ENCODE peak calls at places on chromosomes 5 and 9, in six cellular contexts. E is HCT116, I is GM23338, P is GM23248, Q is PC-3, C is PC-9. V is an unnamed sample. For H3K4me1, the result is how much of the 10 kb centered on the place peaks cover.

GRCh38 chr5:59491944-59492343 is 401.6 kb downstream of the PDE4D start:
- DNase-seq in E (no peak), I (peak), P (no peak), Q (no peak), C (no peak), V (no peak)

GRCh38 chr9:128946945-128947422 is 419 bp downstream of the DOLK start:
- DNase-seq in E (no peak), I (peak), P (peak), Q (peak), C (no peak), V (peak)

GRCh38 chr9:4689687-4690104 is 10.3 kb downstream of the CDC37L1 start:
- DNase-seq in E (no peak), I (no peak), P (peak), Q (no peak), C (peak), V (peak)

GRCh38 chr5:126098330-126099017 is 324.7 kb upstream of the GRAMD2B start:
- DNase-seq in E (no peak), I (no peak), P (peak), Q (no peak), C (no peak), V (peak)

GRCh38 chr9:106878943-106879916 is 16.3 kb downstream of the ZNF462 start:
- DNase-seq in E (no peak), I (peak), P (peak), Q (peak), C (no peak), V (peak)

GRCh38 chr5:108728566-108729305 is 19.0 kb upstream of the FER start:
- DNase-seq in E (no peak), I (peak), P (no peak), Q (no peak), C (no peak), V (peak)

GRCh38 chr5:93162201-93162654 is 418.8 kb downstream of the NR2F1-AS1 start:
- DNase-seq in E (peak), I (no peak), P (peak), Q (peak), C (peak), V (peak)

GRCh38 chr5:81971694-81972495 is at the start of gene ATG10:
- DNase-seq in E (peak), I (peak), P (peak), Q (peak), C (peak), V (peak)

GRCh38 chr9:90964101-90965020 is 162.7 kb downstream of the SYK start:
- DNase-seq in E (peak), I (peak), P (no peak), Q (no peak), C (no peak), V (no peak)

GRCh38 chr9:71895122-71895521 is 15.9 kb downstream of the ABHD17B start:
- DNase-seq in E (no peak), I (no peak), P (peak), Q (no peak), C (no peak), V (peak)

GRCh38 chr9:112421771-112422222 is 41.9 kb downstream of the HSDL2 start:
- DNase-seq in E (no peak), I (no peak), P (peak), Q (no peak), C (no peak), V (peak)

GRCh38 chr5:126801992-126802294 is 25.0 kb downstream of the LMNB1 start:
- DNase-seq in E (no peak), I (no peak), P (peak), Q (peak), C (no peak), V (peak)

GRCh38 chr5:154405078-154405792 is 40.6 kb upstream of the SAP30L start:
- DNase-seq in E (peak), I (peak), P (peak), Q (peak), C (no peak), V (peak)

GRCh38 chr9:36141288-36141687 is 4.8 kb downstream of the GLIPR2 start:
- DNase-seq in E (no peak), I (peak), P (peak), Q (peak), C (peak), V (no peak)

GRCh38 chr5:145938699-145939531 is 2.5 kb downstream of the SH3RF2 start:
- DNase-seq in E (no peak), I (no peak), P (no peak), Q (no peak), C (no peak), V (no peak)

DNA sequence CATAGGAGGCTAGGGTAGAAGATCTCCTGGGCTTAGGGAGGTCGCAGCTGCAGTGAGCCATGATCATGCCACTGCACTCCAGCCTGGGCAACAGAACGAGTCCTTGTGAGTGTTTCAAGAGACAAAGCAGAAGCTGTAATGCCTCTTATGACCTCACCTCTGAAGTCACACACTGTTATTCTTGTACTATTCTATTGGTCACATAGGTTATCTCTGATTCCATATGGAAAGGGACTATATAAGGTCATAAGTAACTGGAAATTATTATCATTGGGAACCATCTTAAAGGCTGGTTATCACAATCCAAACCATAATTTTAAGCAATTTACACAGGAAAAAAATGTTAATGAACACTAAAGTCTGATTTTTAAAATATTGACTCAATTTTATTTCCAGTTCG is 17.9 kb upstream of the AFF4 start:
- DNase-seq in E (no peak), I (no peak), P (no peak), Q (no peak), C (no peak), V (no peak)
- H3K4me1 ChIP-seq in E (under half), I (under half), P (under half), Q (under half), C (under half), V (under half)

DNA sequence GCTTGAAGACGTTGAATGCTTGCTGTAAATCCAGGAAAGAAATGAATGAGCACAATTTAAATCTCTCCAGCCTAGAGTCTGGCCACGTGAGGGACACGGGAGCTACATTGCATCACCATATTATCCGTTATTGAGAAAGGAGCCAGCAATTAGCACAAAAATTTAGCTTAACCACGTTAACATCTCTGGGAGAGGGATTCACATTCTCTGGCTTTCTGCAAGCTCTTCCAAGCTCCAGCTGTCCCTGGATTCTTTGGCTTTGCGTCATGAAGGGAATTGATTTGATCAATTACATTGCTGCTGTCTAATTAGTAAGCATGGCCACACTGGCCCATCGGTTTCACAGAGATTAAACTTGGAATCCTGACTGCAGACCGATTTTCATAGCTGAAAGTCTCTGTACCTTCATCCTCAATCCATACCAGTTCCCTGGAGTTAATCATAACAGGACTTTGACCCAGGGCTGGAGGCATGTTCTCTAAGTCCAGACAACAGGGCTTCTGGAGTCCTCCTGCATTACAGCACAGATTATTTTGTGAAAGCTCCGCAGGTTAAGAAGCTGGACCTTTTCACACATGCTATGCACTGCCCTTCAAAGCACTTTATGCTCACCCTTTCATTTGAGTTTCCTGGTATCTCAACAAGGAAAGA is 31.6 kb downstream of the ADRA1B start:
- DNase-seq in E (no peak), I (no peak), P (peak), Q (no peak), C (no peak), V (peak)
- TF ChIP-seq EZH2 in E (no peak), I (no peak), P (no peak), Q (no peak), C (no peak), V (no peak)

GRCh38 chr5:149283611-149284480 is 12.2 kb downstream of the AFAP1L1 start:
- DNase-seq in E (no peak), I (no peak), P (peak), Q (no peak), C (no peak), V (no peak)

GRCh38 chr5:149284501-149284900 is 12.8 kb downstream of the AFAP1L1 start:
- DNase-seq in E (no peak), I (no peak), P (peak), Q (no peak), C (no peak), V (no peak)

GRCh38 chr5:149285153-149285552 is 13.5 kb downstream of the AFAP1L1 start:
- DNase-seq in E (no peak), I (no peak), P (no peak), Q (peak), C (no peak), V (no peak)

GRCh38 chr5:149289307-149289706 is 17.6 kb downstream of the AFAP1L1 start:
- DNase-seq in E (no peak), I (no peak), P (no peak), Q (no peak), C (no peak), V (peak)

GRCh38 chr5:149288437-149288836 is 16.8 kb downstream of the AFAP1L1 start:
- DNase-seq in E (no peak), I (no peak), P (no peak), Q (no peak), C (no peak), V (no peak)
- H3K27ac ChIP-seq in E (no peak), I (no peak), P (no peak), Q (no peak), C (no peak), V (no peak)

GRCh38 chr9:92739346-92740014 is 25.2 kb downstream of the BICD2 start:
- DNase-seq in E (no peak), I (no peak), P (no peak), Q (no peak), C (no peak), V (no peak)

GRCh38 chr9:92735907-92736600 is 28.6 kb downstream of the BICD2 start:
- DNase-seq in E (no peak), I (no peak), P (no peak), Q (no peak), C (no peak), V (no peak)

GRCh38 chr9:92738661-92739081 is 26.0 kb downstream of the BICD2 start:
- DNase-seq in E (no peak), I (no peak), P (peak), Q (no peak), C (no peak), V (no peak)

GRCh38 chr9:92736816-92737606 is 27.6 kb downstream of the BICD2 start:
- DNase-seq in E (no peak), I (no peak), P (no peak), Q (no peak), C (no peak), V (no peak)

GRCh38 chr9:92737611-92738299 is 26.9 kb downstream of the BICD2 start:
- DNase-seq in E (no peak), I (no peak), P (no peak), Q (no peak), C (no peak), V (no peak)
- H3K4me1 ChIP-seq in E (under half), I (under half), P (under half), Q (under half), C (under half), V (under half)

DNA sequence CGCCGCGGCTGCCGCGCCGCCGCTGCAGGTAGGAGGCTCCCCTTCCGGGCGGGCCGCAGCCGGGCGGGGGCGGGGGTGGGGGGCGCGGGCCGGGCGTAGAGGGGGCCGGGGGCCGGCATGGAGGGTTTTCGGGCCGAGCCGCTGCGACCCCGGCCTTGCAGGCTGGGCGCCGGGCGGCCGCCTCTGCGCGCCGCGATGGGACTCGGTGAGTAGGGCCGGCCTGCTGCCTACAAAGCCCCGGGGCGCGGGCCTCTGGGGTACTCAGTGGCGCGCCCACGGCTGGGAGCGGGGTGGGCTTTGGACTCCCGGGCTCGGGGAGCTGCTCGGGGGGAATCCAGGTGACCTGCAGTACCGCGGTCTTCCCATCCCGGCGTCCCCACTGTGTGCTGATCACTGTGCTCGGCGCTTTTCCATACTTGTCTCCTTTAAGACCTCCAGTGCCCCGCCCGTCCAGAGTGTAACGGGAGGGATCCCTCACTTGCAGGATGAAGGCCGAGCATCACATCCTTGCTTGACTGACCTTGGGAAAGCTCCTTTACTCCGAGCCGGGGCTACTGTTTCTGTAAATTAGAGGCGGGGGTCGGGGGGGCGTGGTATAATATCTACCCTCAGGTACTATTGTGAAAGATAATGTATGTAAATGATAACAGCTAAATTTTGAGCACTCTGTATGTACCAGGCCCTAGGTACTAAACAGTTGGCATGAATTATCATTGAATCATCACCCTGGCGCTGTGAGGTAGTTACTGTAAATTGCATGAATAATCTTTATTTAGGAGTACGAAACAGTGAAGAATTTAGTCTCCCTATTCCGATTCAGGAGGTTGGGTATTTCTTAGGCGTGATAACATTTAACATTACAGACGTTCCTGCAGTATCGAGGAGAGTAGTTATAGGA is 672 bp downstream of the MSANTD3 start:
- DNase-seq in E (peak), I (peak), P (peak), Q (peak), C (peak), V (peak)
- TF ChIP-seq EZH2 in E (no peak), I (no peak), P (no peak), Q (no peak), C (no peak), V (no peak)

GRCh38 chr9:127090341-127090985 is 32.0 kb downstream of the ANGPTL2 start:
- DNase-seq in E (no peak), I (no peak), P (no peak), Q (no peak), C (no peak), V (no peak)
- H3K27ac ChIP-seq in E (no peak), I (no peak), P (no peak), Q (no peak), C (no peak), V (no peak)

DNA sequence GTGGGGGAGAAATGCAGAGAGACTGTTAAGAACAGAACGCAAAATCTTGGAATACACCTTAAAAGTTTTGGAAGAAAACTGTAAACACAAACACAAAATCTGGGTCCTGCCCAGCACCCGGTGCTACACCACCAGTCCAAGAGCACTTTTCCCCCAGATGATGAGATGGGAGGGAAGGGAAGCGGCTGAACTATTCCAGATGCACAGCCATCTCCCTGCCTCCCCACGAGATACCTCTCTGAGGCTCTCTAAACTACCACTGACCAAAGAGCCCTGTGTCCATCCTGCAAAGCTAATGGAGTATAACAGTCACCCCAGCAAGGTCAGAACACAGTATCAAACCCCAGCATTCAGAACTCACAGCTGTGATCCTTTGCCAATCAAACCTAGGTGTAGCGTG is 8.0 kb downstream of the SPARC start:
- DNase-seq in E (no peak), I (no peak), P (peak), Q (no peak), C (no peak), V (no peak)
- H3K4me1 ChIP-seq in E (under half), I (under half), P (half or more), Q (under half), C (under half), V (half or more)

GRCh38 chr5:114360362-114360761 is 1.5 kb upstream of the KCNN2 start:
- DNase-seq in E (no peak), I (peak), P (no peak), Q (no peak), C (no peak), V (no peak)
- TF ChIP-seq EZH2 in E (no peak), I (no peak), P (peak), Q (no peak), C (no peak), V (no peak)

DNA sequence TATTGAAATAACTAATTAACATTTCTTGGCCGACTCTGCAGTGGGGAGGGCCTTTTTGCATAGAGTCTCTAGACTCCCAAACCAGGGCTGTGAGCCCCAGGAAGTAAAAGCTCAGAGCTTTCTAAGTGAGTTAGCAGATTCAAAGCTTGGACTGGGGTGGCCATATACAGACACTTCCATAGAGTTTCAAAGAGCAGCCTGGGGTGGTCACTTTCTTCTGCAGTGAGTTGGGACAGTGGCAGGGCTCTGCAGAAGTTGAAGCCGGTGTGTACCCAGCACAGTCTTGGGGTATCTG is 97.0 kb downstream of the RGS3 start:
- DNase-seq in E (no peak), I (no peak), P (no peak), Q (no peak), C (no peak), V (no peak)
- H3K27ac ChIP-seq in E (no peak), I (no peak), P (no peak), Q (no peak), C (no peak), V (no peak)

DNA sequence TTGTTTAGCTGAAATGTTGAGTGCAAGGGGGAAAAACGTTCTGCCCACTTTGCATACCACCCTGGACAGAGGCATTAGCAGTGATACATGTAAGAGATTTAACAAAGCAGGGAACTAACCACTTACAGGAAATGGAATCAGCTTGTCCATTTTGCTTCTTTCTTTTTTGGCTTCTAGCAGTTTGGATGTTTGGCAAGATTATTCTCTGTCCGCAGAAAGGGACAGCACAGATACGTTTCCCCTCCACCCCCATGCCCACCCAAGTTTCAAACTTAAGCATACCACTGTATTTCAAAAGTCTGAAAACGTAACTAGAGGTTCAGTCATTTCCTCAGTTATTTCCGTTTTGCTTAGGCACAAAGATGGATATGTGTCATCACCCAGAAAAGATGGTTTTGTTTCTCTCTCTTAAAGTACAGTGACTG is 118.4 kb downstream of the GDNF start:
- DNase-seq in E (no peak), I (peak), P (peak), Q (no peak), C (no peak), V (no peak)
- H3K4me1 ChIP-seq in E (under half), I (under half), P (half or more), Q (half or more), C (under half), V (under half)